ENCODE peak calls at places on chromosomes 12 and 14, in nine cellular contexts. W is NCI-H2081; R is activated naive CD8-positive, alpha-beta T cell treated with anti-CD3 and anti-CD28 coated beads, Interleukin-2, amount 50 U/mL, for 16 hours; K is stimulated activated CD8-positive, alpha-beta memory T cell treated with anti-CD3 and anti-CD28 coated beads, Interleukin-15, amount 100 ng/mL, for 1 hour; B is esophagus squamous epithelium; I is HS-5; C is ELR; O is HEK293T; A is NAMALWA. Z is an unnamed sample.

GRCh38 chr12:2555487-2556082 is 239.2 kb upstream of the FKBP4 start:
- DNase-seq in I (no peak), W (peak), A (no peak), K (no peak), R (no peak), O (no peak), C (no peak), B (no peak), Z (peak)

GRCh38 chr14:70576891-70577290 is 23.6 kb downstream of the MED6 start:
- DNase-seq in I (no peak), O (no peak), B (no peak), C (no peak), W (no peak), A (no peak), R (no peak), K (no peak), Z (no peak)

GRCh38 chr12:19546611-19547162 is 107.4 kb downstream of the AEBP2 start:
- DNase-seq in K (no peak), R (no peak), A (no peak), O (no peak), C (no peak), W (no peak), I (no peak), B (no peak), Z (no peak)

GRCh38 chr14:74211945-74212580 is 27.2 kb upstream of the VSX2 start:
- DNase-seq in A (no peak), W (no peak), K (no peak), R (no peak), B (no peak), I (no peak), C (no peak), O (no peak), Z (no peak)

GRCh38 chr14:62126885-62127478 is 364.8 kb downstream of the SNAPC1 start:
- DNase-seq in R (no peak), I (peak), K (no peak), C (peak), O (peak), A (peak), W (peak), B (no peak), Z (peak)

GRCh38 chr12:4526923-4527546 is 11.7 kb upstream of the RAD51AP1 start:
- DNase-seq in O (no peak), B (no peak), C (peak), K (no peak), W (peak), A (peak), I (no peak), R (no peak), Z (no peak)

GRCh38 chr14:52268191-52269061 is 928 bp downstream of the PTGDR start:
- DNase-seq in C (no peak), I (no peak), K (no peak), A (no peak), O (no peak), W (no peak), B (no peak), R (no peak), Z (no peak)

GRCh38 chr14:98951521-98952152 is 320.4 kb downstream of the BCL11B start:
- DNase-seq in W (no peak), R (no peak), K (no peak), C (no peak), A (no peak), I (no peak), O (no peak), B (no peak), Z (no peak)

GRCh38 chr12:9634177-9634803 is 26.6 kb upstream of the KLRB1 start:
- DNase-seq in I (peak), B (no peak), C (peak), W (peak), R (peak), A (peak), K (peak), O (peak), Z (peak)

GRCh38 chr14:45177081-45177480 is 41.4 kb downstream of the FANCM start:
- DNase-seq in K (no peak), W (no peak), B (no peak), C (peak), O (no peak), R (no peak), I (peak), A (no peak), Z (no peak)

GRCh38 chr14:95386536-95386935 is 66.8 kb upstream of the CLMN start:
- DNase-seq in K (no peak), B (no peak), O (no peak), I (no peak), A (no peak), C (no peak), R (no peak), W (no peak), Z (peak)

GRCh38 chr12:88472775-88473174 is 107.5 kb downstream of the KITLG start:
- DNase-seq in I (peak), C (peak), A (no peak), R (no peak), K (no peak), O (no peak), W (no peak), B (no peak), Z (no peak)

GRCh38 chr12:67355428-67356385 is 86.5 kb downstream of the CAND1 start:
- DNase-seq in O (peak), W (peak), B (no peak), A (peak), R (no peak), I (peak), C (peak), K (no peak), Z (peak)

GRCh38 chr12:113961921-113962710 is 4.0 kb downstream of the RBM19 start:
- DNase-seq in A (no peak), C (peak), R (no peak), W (no peak), I (no peak), O (no peak), K (no peak), B (no peak), Z (no peak)

GRCh38 chr12:87157791-87158190 is 871.4 kb downstream of the C12orf50 start:
- DNase-seq in I (peak), K (no peak), W (no peak), A (no peak), B (no peak), C (peak), O (no peak), R (no peak), Z (no peak)

GRCh38 chr12:116784238-116784612 is 46.1 kb downstream of the RNFT2 start:
- DNase-seq in I (no peak), B (no peak), O (peak), K (no peak), W (no peak), C (peak), R (no peak), A (peak), Z (no peak)

GRCh38 chr14:23053426-23053825 is 3.9 kb downstream of the CDH24 start:
- DNase-seq in O (no peak), A (no peak), R (no peak), I (no peak), B (no peak), C (no peak), W (no peak), K (no peak), Z (no peak)

GRCh38 chr12:51056242-51056641 is 8.1 kb downstream of the LETMD1 start:
- DNase-seq in A (no peak), O (no peak), C (peak), W (no peak), R (no peak), B (no peak), K (no peak), I (peak), Z (no peak)

GRCh38 chr14:73612339-73613045 is at the start of gene ACOT6:
- DNase-seq in O (peak), A (no peak), I (peak), R (peak), K (peak), B (no peak), C (peak), W (peak), Z (peak)

GRCh38 chr14:79404874-79405273 is 806.4 kb downstream of the DIO2 start:
- DNase-seq in K (no peak), A (no peak), I (no peak), C (no peak), W (no peak), R (no peak), O (peak), B (no peak), Z (no peak)

GRCh38 chr14:71574976-71575375 is 357.3 kb upstream of the RGS6 start:
- DNase-seq in W (no peak), O (no peak), C (peak), A (no peak), K (no peak), I (peak), R (no peak), B (no peak), Z (no peak)

GRCh38 chr12:101015021-101015420 is 195.0 kb downstream of the SLC5A8 start:
- DNase-seq in W (no peak), O (no peak), C (no peak), K (no peak), A (no peak), R (no peak), B (no peak), I (no peak), Z (no peak)

GRCh38 chr14:93045965-93046695 is 69.6 kb downstream of the ITPK1 start:
- DNase-seq in I (no peak), O (no peak), R (no peak), C (peak), K (no peak), W (no peak), A (no peak), B (no peak), Z (no peak)

GRCh38 chr14:31858868-31859267 is 218.2 kb upstream of the ARHGAP5 start:
- DNase-seq in K (no peak), R (no peak), I (no peak), A (no peak), B (no peak), O (no peak), W (no peak), C (peak), Z (no peak)

GRCh38 chr12:95922231-95922630 is 20.2 kb downstream of the CCDC38 start:
- DNase-seq in A (peak), B (no peak), I (peak), K (no peak), W (no peak), C (peak), O (no peak), R (no peak), Z (no peak)

GRCh38 chr14:69363055-69363454 is 35.0 kb downstream of the ERH start:
- DNase-seq in B (no peak), W (no peak), A (no peak), I (no peak), K (no peak), R (no peak), C (peak), O (no peak), Z (peak)

GRCh38 chr12:11941601-11942360 is 129.0 kb upstream of the BCL2L14 start:
- DNase-seq in K (no peak), B (no peak), O (no peak), C (peak), A (no peak), W (no peak), R (no peak), I (peak), Z (no peak)

GRCh38 chr12:131120831-131121271 is 167.1 kb downstream of the ADGRD1 start:
- DNase-seq in W (no peak), C (no peak), O (no peak), B (no peak), I (no peak), K (no peak), R (no peak), A (no peak), Z (peak)

GRCh38 chr14:61470261-61470953 is 149.0 kb downstream of the PRKCH start:
- DNase-seq in W (peak), K (no peak), R (no peak), I (peak), B (no peak), A (no peak), O (no peak), C (peak), Z (no peak)

GRCh38 chr12:116426391-116427136 is 132.6 kb upstream of the MAP1LC3B2 start:
- DNase-seq in R (no peak), B (no peak), W (no peak), I (peak), C (peak), O (peak), K (no peak), A (no peak), Z (no peak)

GRCh38 chr12:18430425-18431048 is 169.2 kb downstream of the PIK3C2G start:
- DNase-seq in K (no peak), A (peak), B (no peak), I (no peak), C (peak), W (peak), O (peak), R (no peak), Z (peak)

GRCh38 chr14:31170411-31170810 is 37.2 kb downstream of the HECTD1 start:
- DNase-seq in K (no peak), A (no peak), O (no peak), I (no peak), W (no peak), C (peak), R (no peak), B (no peak), Z (no peak)

GRCh38 chr12:47781479-47782371 is 8.7 kb downstream of the SLC48A1 start:
- DNase-seq in K (no peak), A (no peak), O (no peak), I (no peak), B (no peak), C (no peak), W (no peak), R (no peak), Z (peak)

Z was measured in WERI-Rb-1.